ENCODE peak calls at places on chromosomes 12 and 14, in nine cellular contexts. I, B, K, D, F, A, E, G and Y are unnamed samples.

GRCh38 chr14:99026471-99026870 is 245.5 kb downstream of the BCL11B start:
- DNase-seq in B (no peak), A (peak), G (no peak), K (no peak), D (no peak), F (no peak), I (no peak), E (no peak), Y (no peak)

GRCh38 chr14:59269431-59269830 is 81.0 kb downstream of the DAAM1 start:
- DNase-seq in A (no peak), G (no peak), K (no peak), F (no peak), I (no peak), B (no peak), E (no peak), D (no peak), Y (no peak)

GRCh38 chr12:75560167-75560566 is 48.8 kb upstream of the KRR1 start:
- DNase-seq in G (no peak), A (no peak), K (peak), D (no peak), I (peak), F (no peak), B (no peak), E (peak), Y (peak)

GRCh38 chr12:30796891-30797371 is 42.2 kb upstream of the CAPRIN2 start:
- DNase-seq in I (no peak), K (peak), E (peak), G (no peak), F (no peak), D (no peak), A (no peak), B (peak), Y (peak)

GRCh38 chr12:5898874-5899273 is 46.2 kb downstream of the ANO2 start:
- DNase-seq in A (no peak), F (no peak), D (no peak), I (no peak), B (no peak), E (peak), G (no peak), K (no peak), Y (peak)

GRCh38 chr14:99522025-99522401 is 40.8 kb downstream of the CCNK start:
- DNase-seq in I (no peak), E (no peak), A (no peak), B (no peak), K (no peak), G (no peak), D (no peak), F (no peak), Y (no peak)

GRCh38 chr12:132560421-132560830 is 50.0 kb downstream of the LRCOL1 start:
- DNase-seq in F (no peak), D (peak), B (no peak), G (no peak), A (no peak), I (peak), E (peak), K (peak), Y (peak)

GRCh38 chr12:56160160-56160763 is 2.1 kb downstream of the MYL6 start:
- DNase-seq in G (no peak), A (no peak), B (no peak), I (no peak), K (peak), F (no peak), E (no peak), D (no peak), Y (peak)

GRCh38 chr12:116403546-116403945 is 126.1 kb upstream of the MED13L start:
- DNase-seq in F (no peak), D (no peak), E (no peak), B (no peak), I (no peak), A (no peak), K (no peak), G (no peak), Y (no peak)

GRCh38 chr12:103901518-103902173 is 28.6 kb upstream of the HSP90B1 start:
- DNase-seq in G (no peak), A (no peak), E (no peak), F (no peak), K (no peak), I (no peak), D (no peak), B (no peak), Y (no peak)

GRCh38 chr12:109247831-109248654 is 61.0 kb downstream of the FOXN4 start:
- DNase-seq in A (no peak), I (no peak), K (no peak), E (peak), G (no peak), F (no peak), B (no peak), D (no peak), Y (no peak)

GRCh38 chr12:96236221-96236822 is 42.1 kb downstream of the ELK3 start:
- DNase-seq in A (no peak), G (no peak), E (no peak), B (no peak), D (no peak), K (no peak), F (no peak), I (no peak), Y (no peak)

GRCh38 chr14:104680056-104680805 is 9.2 kb upstream of the INF2 start:
- DNase-seq in I (no peak), F (no peak), A (no peak), D (no peak), G (no peak), B (no peak), K (peak), E (no peak), Y (peak)